ENCODE peak calls at places on chromosomes 7 and 10, in four cellular contexts. Q, S, C and L are unnamed samples.

GRCh38 chr7:1975179-1975578 is 257.6 kb downstream of the MAD1L1 start:
- DNase-seq in C (no peak), S (no peak), Q (no peak), L (peak)

GRCh38 chr7:97018126-97018601 is 6.5 kb downstream of the DLX5 start:
- DNase-seq in Q (no peak), S (no peak), C (no peak), L (no peak)

GRCh38 chr10:127163632-127164031 is 32.8 kb downstream of the INSYN2A start:
- DNase-seq in C (peak), S (peak), Q (no peak), L (no peak)

GRCh38 chr7:65907501-65908198 is 34.8 kb downstream of the VKORC1L1 start:
- DNase-seq in Q (no peak), S (no peak), C (no peak), L (no peak)

GRCh38 chr10:19922236-19922963 is 106.2 kb downstream of the PLXDC2 start:
- DNase-seq in C (peak), S (peak), Q (no peak), L (no peak)

GRCh38 chr7:52586704-52587103 is 448.7 kb upstream of the POM121L12 start:
- DNase-seq in Q (no peak), C (no peak), S (no peak), L (no peak)

GRCh38 chr10:76301950-76302349 is 870.5 kb downstream of the LRMDA start:
- DNase-seq in Q (no peak), C (no peak), S (peak), L (no peak)

GRCh38 chr7:105675873-105676484 is 94.7 kb upstream of the EFCAB10 start:
- DNase-seq in Q (no peak), S (no peak), C (no peak), L (no peak)

GRCh38 chr10:26881600-26882331 is 21.0 kb upstream of the ABI1 start:
- DNase-seq in Q (no peak), C (peak), S (peak), L (no peak)

GRCh38 chr7:98079891-98080653 is 26.6 kb upstream of the LMTK2 start:
- DNase-seq in C (no peak), Q (no peak), S (peak), L (no peak)

GRCh38 chr7:47371733-47372368 is 210.1 kb downstream of the TNS3 start:
- DNase-seq in Q (no peak), S (peak), C (peak), L (peak)

GRCh38 chr7:29345590-29345989 is 151.0 kb downstream of the CHN2 start:
- DNase-seq in C (peak), S (peak), Q (no peak), L (no peak)

GRCh38 chr10:99085358-99085757 is 150.3 kb downstream of the HPSE2 start:
- DNase-seq in C (no peak), S (no peak), Q (no peak), L (no peak)

GRCh38 chr10:17229967-17230682 is 2.1 kb downstream of the VIM start:
- DNase-seq in Q (peak), S (peak), C (peak), L (peak)

GRCh38 chr10:121113385-121113696 is 262.2 kb downstream of the WDR11 start:
- DNase-seq in C (no peak), Q (no peak), S (peak), L (no peak)

GRCh38 chr7:130650616-130651015 is 17.9 kb downstream of the COPG2 start:
- DNase-seq in C (peak), Q (no peak), S (no peak), L (no peak)

GRCh38 chr10:63718006-63718405 is 196.8 kb downstream of the REEP3 start:
- DNase-seq in Q (no peak), S (peak), C (no peak), L (no peak)

GRCh38 chr10:5537684-5538083 is 12.9 kb downstream of the CALML3 start:
- DNase-seq in Q (no peak), C (no peak), S (no peak), L (peak)

GRCh38 chr7:141027043-141027442 is 12.3 kb upstream of the MRPS33 start:
- DNase-seq in C (no peak), S (no peak), Q (no peak), L (no peak)

GRCh38 chr10:68348265-68348741 is 15.6 kb upstream of the PBLD start:
- DNase-seq in S (peak), C (peak), Q (no peak), L (no peak)

GRCh38 chr10:110983466-110983865 is 64.1 kb downstream of the SHOC2 start:
- DNase-seq in S (no peak), Q (no peak), C (no peak), L (no peak)

GRCh38 chr7:6536899-6537298 is 14.4 kb downstream of the GRID2IP start:
- DNase-seq in C (peak), S (no peak), Q (no peak), L (no peak)

GRCh38 chr10:117007080-117007479 is 2.1 kb upstream of the SHTN1 start:
- DNase-seq in Q (no peak), C (peak), S (peak), L (no peak)

GRCh38 chr10:130515670-130516069 is 379.5 kb downstream of the GLRX3 start:
- DNase-seq in C (no peak), Q (no peak), S (no peak), L (no peak)

GRCh38 chr7:116966606-116967005 is 13.3 kb downstream of the ST7 start:
- DNase-seq in Q (no peak), S (no peak), C (no peak), L (no peak)

GRCh38 chr7:116957874-116958273 is 4.6 kb downstream of the ST7 start:
- DNase-seq in C (no peak), S (peak), Q (no peak), L (no peak)

GRCh38 chr7:116967983-116968382 is 14.7 kb downstream of the ST7 start:
- DNase-seq in S (no peak), Q (no peak), C (no peak), L (no peak)

GRCh38 chr7:116967254-116967922 is 14.1 kb downstream of the ST7 start:
- DNase-seq in S (no peak), C (no peak), Q (no peak), L (no peak)

GRCh38 chr7:116963234-116963633 is 9.9 kb downstream of the ST7 start:
- DNase-seq in Q (no peak), S (no peak), C (no peak), L (no peak)
- H3K4me3 ChIP-seq in Q (no peak), S (no peak), C (no peak), L (no peak)

GRCh38 chr7:85185355-85186082 is 1.3 kb downstream of the SEMA3D start:
- DNase-seq in C (peak), Q (no peak), S (peak), L (peak)

GRCh38 chr7:85186521-85187241 is at the start of gene SEMA3D:
- DNase-seq in S (peak), Q (no peak), C (peak), L (peak)

GRCh38 chr7:85183296-85183695 is 3.6 kb downstream of the SEMA3D start:
- DNase-seq in C (no peak), Q (no peak), S (no peak), L (no peak)

GRCh38 chr7:85184599-85185354 is 2.1 kb downstream of the SEMA3D start:
- DNase-seq in Q (no peak), S (no peak), C (peak), L (peak)

DNA sequence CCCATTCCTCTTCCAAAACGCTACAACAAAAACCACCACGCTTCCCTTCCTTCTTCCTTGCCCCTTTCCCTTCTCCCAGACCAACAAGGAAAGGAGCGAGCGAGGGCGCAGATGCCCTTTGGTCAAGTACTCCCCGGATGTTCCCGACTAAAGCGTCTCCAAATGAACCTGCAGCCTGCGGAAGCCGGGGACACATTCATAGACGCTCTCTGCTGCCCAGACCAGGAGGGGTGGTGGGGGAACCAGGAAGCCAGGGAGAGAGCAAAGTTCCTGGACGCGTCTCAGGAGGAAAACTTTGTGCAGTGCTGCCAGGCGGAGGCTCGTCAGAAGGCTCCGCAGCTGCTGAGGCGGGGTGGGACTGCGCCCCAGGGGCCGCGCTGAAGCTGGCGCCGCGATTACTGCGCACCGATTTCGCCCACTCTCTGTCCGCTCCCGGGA is 754 bp downstream of the SEMA3D start:
- DNase-seq in S (peak), C (peak), Q (no peak), L (peak)
- H3K4me3 ChIP-seq in S (peak), C (peak), Q (peak), L (peak)

DNA sequence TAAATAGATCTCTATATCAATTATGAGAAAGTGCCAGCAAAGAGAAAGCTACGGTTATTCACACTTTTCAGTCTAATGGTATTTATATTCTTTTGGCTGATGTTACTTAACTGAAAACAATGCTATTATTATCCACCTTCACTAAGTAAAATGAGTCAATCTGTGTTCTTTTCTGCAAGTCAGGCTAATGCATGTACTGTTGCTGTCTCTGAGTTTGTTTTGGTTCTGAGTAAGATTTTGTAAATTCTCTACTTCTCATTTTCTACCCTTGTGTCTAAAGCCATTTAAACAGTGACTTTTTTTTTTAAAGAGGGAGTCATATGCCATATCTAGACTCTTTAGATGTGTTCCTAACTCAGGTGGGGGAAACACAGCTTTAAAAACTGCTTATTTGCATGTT is 7.5 kb downstream of the VWC2 start:
- DNase-seq in Q (no peak), S (no peak), C (no peak), L (no peak)
- H3K4me3 ChIP-seq in Q (no peak), S (no peak), C (no peak), L (no peak)

GRCh38 chr7:17142831-17143541 is 155.5 kb upstream of the AHR start:
- DNase-seq in C (peak), Q (no peak), S (peak), L (no peak)
- H3K4me3 ChIP-seq in C (no peak), Q (peak), S (no peak), L (peak)

GRCh38 chr7:95157381-95157780 is 167.0 kb downstream of the PON1 start:
- DNase-seq in S (no peak), C (no peak), Q (no peak), L (no peak)
- H3K4me3 ChIP-seq in S (no peak), C (no peak), Q (no peak), L (no peak)

GRCh38 chr7:45000096-45001032 is at the start of gene CCM2:
- DNase-seq in C (peak), S (no peak), Q (peak), L (peak)

GRCh38 chr7:44999245-45000095 is 531 bp upstream of the CCM2 start:
- DNase-seq in S (peak), Q (peak), C (peak), L (peak)

GRCh38 chr7:45001138-45001694 is 1.2 kb downstream of the CCM2 start:
- DNase-seq in Q (no peak), S (peak), C (no peak), L (no peak)

GRCh38 chr7:44995555-44996493 is 4.2 kb upstream of the CCM2 start:
- DNase-seq in S (no peak), Q (no peak), C (no peak), L (no peak)

GRCh38 chr7:44998153-44998871 is 1.7 kb upstream of the CCM2 start:
- DNase-seq in Q (no peak), C (no peak), S (no peak), L (no peak)
- H3K4me3 ChIP-seq in Q (peak), C (no peak), S (no peak), L (peak)